ENCODE peak calls at places on chromosomes 3 and 15, in nine cellular contexts. C is cardiac fibroblast, X is foreskin fibroblast, B is body of pancreas, E is fibroblast of mammary gland, U is lower leg skin, G is Peyer's patch, H is suprapubic skin, L is GM06990. Z is an unnamed sample.

GRCh38 chr3:134291300-134292254 is 40.9 kb upstream of the RYK start:
- DNase-seq in C (peak), X (peak), B (peak), E (peak), U (peak), G (no peak), H (peak), L (no peak), Z (peak)

GRCh38 chr3:15519096-15519495 is 2.4 kb downstream of the COLQ start:
- DNase-seq in C (no peak), X (no peak), B (no peak), E (no peak), U (no peak), G (no peak), H (no peak), L (no peak), Z (no peak)

GRCh38 chr3:136938334-136938733 is 19.4 kb upstream of the IL20RB start:
- DNase-seq in C (peak), X (peak), B (no peak), E (peak), U (no peak), G (no peak), H (no peak), L (no peak), Z (peak)

GRCh38 chr3:5304789-5305680 is 117.5 kb downstream of the EDEM1 start:
- DNase-seq in C (peak), X (no peak), B (peak), E (peak), U (no peak), G (peak), H (no peak), L (peak), Z (peak)

GRCh38 chr3:11548721-11549131 is 95.0 kb downstream of the VGLL4 start:
- DNase-seq in C (peak), X (peak), B (peak), E (peak), U (no peak), G (no peak), H (no peak), L (no peak), Z (peak)

GRCh38 chr3:150216041-150216811 is 191.9 kb upstream of the TSC22D2 start:
- DNase-seq in C (peak), X (peak), B (no peak), E (peak), U (peak), G (no peak), H (no peak), L (no peak), Z (peak)

GRCh38 chr3:55000546-55000945 is 72.7 kb upstream of the LRTM1 start:
- DNase-seq in C (peak), X (peak), B (peak), E (peak), U (no peak), G (no peak), H (no peak), L (no peak), Z (peak)

GRCh38 chr3:167287308-167287707 is 92.8 kb downstream of the ZBBX start:
- DNase-seq in C (no peak), X (no peak), B (no peak), E (no peak), U (no peak), G (no peak), H (no peak), L (no peak), Z (no peak)

GRCh38 chr15:74776851-74777768 is 4.8 kb upstream of the CSK start:
- DNase-seq in C (peak), X (no peak), B (peak), E (no peak), U (no peak), G (peak), H (no peak), L (peak), Z (no peak)

GRCh38 chr3:54004351-54004750 is 112.7 kb upstream of the SELENOK start:
- DNase-seq in C (peak), X (no peak), B (no peak), E (no peak), U (no peak), G (no peak), H (no peak), L (no peak), Z (no peak)

GRCh38 chr15:65309882-65310418 is 5.5 kb downstream of the RNU5B-1 start:
- DNase-seq in C (no peak), X (peak), B (no peak), E (no peak), U (no peak), G (no peak), H (no peak), L (no peak), Z (no peak)

GRCh38 chr15:51765751-51766150 is 14.4 kb downstream of the TMOD2 start:
- DNase-seq in C (no peak), X (no peak), B (no peak), E (no peak), U (no peak), G (no peak), H (no peak), L (no peak), Z (no peak)

GRCh38 chr15:74621546-74621920 is 5.9 kb downstream of the CLK3 start:
- DNase-seq in C (no peak), X (no peak), B (no peak), E (no peak), U (no peak), G (no peak), H (no peak), L (no peak), Z (no peak)

GRCh38 chr3:160225181-160226025 is at the start of gene C3orf80:
- DNase-seq in C (peak), X (peak), B (peak), E (peak), U (no peak), G (no peak), H (no peak), L (peak), Z (peak)

GRCh38 chr15:61796056-61796455 is 264.2 kb downstream of the VPS13C start:
- DNase-seq in C (peak), X (peak), B (no peak), E (peak), U (no peak), G (no peak), H (no peak), L (no peak), Z (peak)

GRCh38 chr3:114499986-114500385 is 206.2 kb downstream of the TIGIT start:
- DNase-seq in C (peak), X (no peak), B (no peak), E (peak), U (no peak), G (no peak), H (no peak), L (no peak), Z (peak)

GRCh38 chr3:61334783-61335182 is 83.5 kb upstream of the FHIT start:
- DNase-seq in C (no peak), X (no peak), B (no peak), E (no peak), U (no peak), G (no peak), H (no peak), L (no peak), Z (no peak)

GRCh38 chr3:193730976-193731375 is 138.0 kb downstream of the OPA1 start:
- DNase-seq in C (no peak), X (no peak), B (no peak), E (no peak), U (no peak), G (no peak), H (no peak), L (no peak), Z (no peak)

GRCh38 chr15:49675051-49675450 is 54.2 kb downstream of the DTWD1 start:
- DNase-seq in C (peak), X (peak), B (no peak), E (peak), U (no peak), G (no peak), H (no peak), L (no peak), Z (peak)

GRCh38 chr3:49021813-49022720 is at the start of gene NDUFAF3:
- DNase-seq in C (peak), X (peak), B (peak), E (peak), U (peak), G (peak), H (peak), L (peak), Z (peak)

GRCh38 chr3:4865714-4866113 is 113.5 kb upstream of the BHLHE40 start:
- DNase-seq in C (no peak), X (no peak), B (no peak), E (no peak), U (no peak), G (no peak), H (no peak), L (no peak), Z (no peak)

GRCh38 chr3:8745619-8746370 is 12.2 kb downstream of the CAV3 start:
- DNase-seq in C (no peak), X (no peak), B (no peak), E (no peak), U (no peak), G (no peak), H (peak), L (no peak), Z (no peak)

GRCh38 chr15:61275901-61276300 is 46.8 kb upstream of the RORA start:
- DNase-seq in C (no peak), X (no peak), B (no peak), E (no peak), U (no peak), G (no peak), H (no peak), L (no peak), Z (no peak)

GRCh38 chr3:114144909-114145688 is 33.8 kb downstream of the DRD3 start:
- DNase-seq in C (peak), X (peak), B (peak), E (peak), U (no peak), G (no peak), H (no peak), L (no peak), Z (peak)

GRCh38 chr15:76153241-76154197 is 93.7 kb downstream of the TMEM266 start:
- DNase-seq in C (no peak), X (no peak), B (peak), E (no peak), U (no peak), G (no peak), H (no peak), L (no peak), Z (no peak)

GRCh38 chr15:59296181-59296617 is 76.5 kb downstream of the MYO1E start:
- DNase-seq in C (peak), X (peak), B (no peak), E (peak), U (peak), G (no peak), H (no peak), L (no peak), Z (peak)

GRCh38 chr15:48084759-48085420 is 35.9 kb upstream of the SLC24A5 start:
- DNase-seq in C (peak), X (peak), B (peak), E (peak), U (no peak), G (no peak), H (no peak), L (no peak), Z (no peak)

GRCh38 chr15:33188654-33189257 is 5.8 kb downstream of the FMN1 start:
- DNase-seq in C (no peak), X (no peak), B (peak), E (no peak), U (no peak), G (no peak), H (no peak), L (peak), Z (no peak)

GRCh38 chr3:18559323-18559972 is 134.3 kb upstream of the SATB1 start:
- DNase-seq in C (peak), X (no peak), B (peak), E (peak), U (no peak), G (no peak), H (no peak), L (no peak), Z (no peak)

GRCh38 chr3:126304704-126305103 is 52.5 kb downstream of the KLF15 start:
- DNase-seq in C (no peak), X (no peak), B (no peak), E (peak), U (no peak), G (no peak), H (no peak), L (no peak), Z (no peak)

GRCh38 chr3:70090322-70090913 is 90.9 kb downstream of the SAMMSON start:
- DNase-seq in C (peak), X (peak), B (no peak), E (peak), U (no peak), G (no peak), H (no peak), L (no peak), Z (peak)

DNA sequence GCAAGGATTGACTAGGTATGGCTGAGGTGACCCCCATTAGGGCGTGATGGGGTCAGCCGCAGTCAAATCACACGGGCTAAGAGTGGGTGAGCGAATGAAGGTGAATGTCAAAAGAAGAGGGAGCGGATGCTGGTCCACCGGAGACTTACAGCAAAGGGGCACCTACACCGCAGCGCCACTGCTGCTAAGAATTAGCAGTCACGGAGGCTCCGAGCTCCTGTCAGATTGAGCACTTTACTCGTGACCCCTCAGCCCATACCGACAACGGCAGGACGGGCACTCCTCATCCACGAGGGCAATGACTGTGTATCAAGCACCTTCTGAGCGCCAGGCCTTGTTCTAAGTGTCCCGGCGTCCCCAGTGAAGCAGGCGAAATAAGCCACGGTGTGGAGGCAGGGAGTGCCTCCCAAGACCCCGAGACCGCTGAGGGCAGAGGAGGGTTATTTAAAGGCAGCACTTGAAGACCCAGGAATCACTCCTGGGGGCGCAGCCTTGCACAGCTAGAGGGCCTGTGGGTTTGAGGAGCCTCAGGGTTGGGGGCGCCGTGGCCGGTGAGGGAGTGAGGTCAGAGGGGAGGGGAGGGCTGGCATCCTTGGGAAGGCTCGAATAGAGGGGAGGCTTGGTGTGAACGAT is 61.6 kb upstream of the GATA2 start:
- DNase-seq in C (no peak), X (no peak), B (no peak), E (no peak), U (peak), G (no peak), H (peak), L (no peak), Z (no peak)
- H3K4me3 ChIP-seq in C (no peak), X (no peak), B (no peak), E (no peak), U (no peak), G (no peak), H (no peak), L (no peak), Z (no peak)

GRCh38 chr3:74351213-74351612 is 263.2 kb downstream of the CNTN3 start:
- DNase-seq in C (no peak), X (no peak), B (no peak), E (no peak), U (no peak), G (no peak), H (no peak), L (no peak), Z (peak)

GRCh38 chr3:74348421-74348820 is 266.0 kb downstream of the CNTN3 start:
- DNase-seq in C (no peak), X (no peak), B (no peak), E (no peak), U (no peak), G (no peak), H (no peak), L (no peak), Z (no peak)

GRCh38 chr3:74349035-74349434 is 265.4 kb downstream of the CNTN3 start:
- DNase-seq in C (no peak), X (no peak), B (no peak), E (no peak), U (no peak), G (no peak), H (no peak), L (no peak), Z (no peak)

GRCh38 chr3:74352166-74352565 is 262.3 kb downstream of the CNTN3 start:
- DNase-seq in C (no peak), X (no peak), B (no peak), E (no peak), U (no peak), G (no peak), H (no peak), L (no peak), Z (no peak)

GRCh38 chr3:74353039-74353438 is 261.4 kb downstream of the CNTN3 start:
- DNase-seq in C (no peak), X (no peak), B (no peak), E (peak), U (no peak), G (no peak), H (no peak), L (no peak), Z (peak)
- TF ChIP-seq CTCF in C (peak), X (no peak), B (no peak), E (peak), U (no peak), G (no peak), H (no peak), L (no peak), Z (peak)

GRCh38 chr3:98734311-98734710 is 28.8 kb upstream of the ST3GAL6 start:
- DNase-seq in C (no peak), X (no peak), B (no peak), E (no peak), U (no peak), G (no peak), H (no peak), L (no peak), Z (no peak)
- H3K4me3 ChIP-seq in C (peak), X (no peak), B (no peak), E (no peak), U (no peak), G (peak), H (peak), L (peak), Z (no peak)

DNA sequence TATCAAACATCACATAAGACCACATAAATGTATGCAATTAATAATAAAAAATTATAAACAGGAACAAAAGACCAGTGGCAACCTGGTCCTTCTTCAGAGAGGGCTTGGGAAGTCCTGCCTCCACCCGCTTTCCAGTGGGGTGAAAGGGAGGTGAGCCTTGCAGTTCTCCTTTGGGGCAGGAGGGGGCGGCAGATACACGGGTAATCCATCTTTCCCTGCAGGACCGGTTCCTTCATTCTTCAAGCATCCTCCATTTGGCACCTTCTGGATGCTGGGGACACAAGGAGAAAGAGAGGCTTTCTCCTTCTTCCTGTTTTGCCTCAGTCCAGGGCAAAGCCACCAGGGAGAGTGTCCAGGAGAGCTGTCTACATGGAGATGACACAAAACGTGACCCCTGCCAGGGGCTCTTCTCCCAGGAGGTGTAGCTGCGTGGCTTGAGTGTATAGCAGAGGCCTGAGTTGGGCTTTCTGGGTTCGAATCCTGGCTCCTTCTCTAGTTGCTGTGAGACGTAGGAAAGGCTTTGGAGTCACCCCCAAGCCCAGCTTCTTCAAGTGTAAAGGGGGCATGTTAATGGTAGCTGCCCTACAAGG is 23.2 kb downstream of the RPLP1 start:
- DNase-seq in C (peak), X (no peak), B (peak), E (peak), U (peak), G (peak), H (peak), L (no peak), Z (peak)
- TF ChIP-seq CTCF in C (peak), X (peak), B (peak), E (peak), U (no peak), G (peak), H (peak), L (peak), Z (peak)

DNA sequence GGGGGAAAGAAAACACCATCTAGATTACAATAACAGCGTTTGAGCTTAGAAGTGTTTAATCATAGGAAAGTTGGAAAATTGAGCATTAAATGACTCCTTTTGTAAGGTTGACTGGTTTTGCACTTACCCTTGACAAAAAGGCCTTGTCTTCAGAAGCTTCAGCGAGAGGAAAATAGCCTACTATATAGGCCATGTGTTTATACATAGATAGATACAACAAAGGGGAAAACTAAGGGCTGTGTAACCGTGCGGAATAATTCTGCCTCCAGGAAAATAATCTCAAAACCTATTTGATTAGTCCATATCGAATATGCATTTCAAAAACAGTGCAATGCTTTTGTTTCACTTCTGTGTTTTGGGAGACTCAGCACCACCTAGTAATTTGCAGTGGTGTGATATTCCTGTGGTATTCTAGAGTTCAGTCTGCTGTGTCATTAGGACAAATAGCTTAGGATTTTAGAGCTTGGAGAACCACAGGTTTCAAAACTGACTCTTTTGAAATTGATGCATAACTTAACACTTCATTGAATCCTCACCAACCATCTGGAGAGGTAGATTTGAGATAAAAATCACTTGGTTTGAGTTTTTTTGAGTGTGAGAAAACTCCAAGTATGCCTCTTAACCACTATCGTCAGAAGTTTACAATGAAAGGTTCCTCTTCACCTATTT is 1.8 kb downstream of the ARHGAP31 start:
- DNase-seq in C (peak), X (no peak), B (no peak), E (peak), U (no peak), G (no peak), H (no peak), L (no peak), Z (peak)
- H3K4me3 ChIP-seq in C (peak), X (peak), B (no peak), E (peak), U (no peak), G (peak), H (peak), L (peak), Z (peak)

GRCh38 chr3:63232764-63233396 is 45.2 kb upstream of the SYNPR start:
- DNase-seq in C (peak), X (no peak), B (no peak), E (peak), U (no peak), G (no peak), H (no peak), L (no peak), Z (peak)
- TF ChIP-seq CTCF in C (peak), X (peak), B (peak), E (peak), U (no peak), G (peak), H (no peak), L (peak), Z (peak)

GRCh38 chr3:179425075-179425474 is 26.2 kb downstream of the GNB4 start:
- DNase-seq in C (no peak), X (no peak), B (no peak), E (no peak), U (no peak), G (no peak), H (no peak), L (no peak), Z (no peak)
- H3K4me3 ChIP-seq in C (no peak), X (no peak), B (no peak), E (no peak), U (no peak), G (no peak), H (no peak), L (no peak), Z (no peak)

GRCh38 chr3:128455116-128455515 is 11.6 kb downstream of the DNAJB8 start:
- DNase-seq in C (no peak), X (no peak), B (no peak), E (no peak), U (no peak), G (no peak), H (no peak), L (no peak), Z (no peak)
- TF ChIP-seq CTCF in C (no peak), X (no peak), B (no peak), E (no peak), U (no peak), G (no peak), H (no peak), L (no peak), Z (no peak)